ENCODE peak calls at places on chromosomes 12 and 14, in ten cellular contexts. X is transverse colon, A is tibial artery, B is right cardiac atrium, Y is cardiac muscle cell, E is uterus, Z is PC-9, O is tibial nerve, M is IMR-90, F is ovary. V is an unnamed sample.

GRCh38 chr14:51448831-51449665 is 202.7 kb upstream of the FRMD6 start:
- DNase-seq in M (peak), E (no peak), Z (no peak), X (no peak), B (peak), F (no peak), A (no peak), O (no peak), Y (peak), V (no peak)

GRCh38 chr12:27733052-27733656 is 22.5 kb downstream of the MRPS35 start:
- DNase-seq in X (peak), A (no peak), Y (peak), O (peak), E (no peak), Z (peak), M (peak), F (peak), B (no peak), V (no peak)

GRCh38 chr12:12327802-12328201 is 22.2 kb downstream of the MANSC1 start:
- DNase-seq in Y (peak), O (peak), A (no peak), E (no peak), X (no peak), Z (no peak), M (peak), B (no peak), F (no peak), V (no peak)

GRCh38 chr12:49365542-49365941 is 1.7 kb upstream of the SPATS2 start:
- DNase-seq in B (no peak), Y (peak), F (no peak), A (no peak), E (no peak), Z (no peak), M (peak), X (no peak), O (no peak), V (no peak)

GRCh38 chr12:62332598-62332997 is 72.4 kb downstream of the USP15 start:
- DNase-seq in O (no peak), E (no peak), F (no peak), Y (peak), X (no peak), A (no peak), M (peak), Z (no peak), B (no peak), V (no peak)

GRCh38 chr14:64671591-64671990 is 32.6 kb upstream of the PLEKHG3 start:
- DNase-seq in E (no peak), F (no peak), M (peak), A (no peak), Y (peak), Z (no peak), B (no peak), X (no peak), O (no peak), V (no peak)

GRCh38 chr14:23430733-23431105 is 4.7 kb downstream of the MYH7 start:
- DNase-seq in M (no peak), X (no peak), F (no peak), Y (peak), B (no peak), Z (no peak), O (no peak), A (no peak), E (no peak), V (no peak)

GRCh38 chr14:65827520-65827919 is 415.0 kb downstream of the FUT8 start:
- DNase-seq in O (no peak), Y (no peak), E (no peak), M (no peak), B (no peak), A (no peak), X (no peak), Z (no peak), F (no peak), V (no peak)

GRCh38 chr12:120836119-120836684 is 68.0 kb downstream of the SPPL3 start:
- DNase-seq in Y (no peak), E (no peak), F (no peak), M (no peak), Z (no peak), O (no peak), B (no peak), A (no peak), X (no peak), V (no peak)

GRCh38 chr12:17030338-17030737 is 424.4 kb upstream of the LMO3 start:
- DNase-seq in M (no peak), Y (no peak), F (no peak), B (no peak), A (no peak), E (no peak), X (no peak), O (no peak), Z (no peak), V (no peak)

GRCh38 chr12:67590122-67590795 is 58.3 kb upstream of the DYRK2 start:
- DNase-seq in M (no peak), F (no peak), B (no peak), E (no peak), Y (no peak), A (no peak), O (no peak), Z (no peak), X (no peak), V (no peak)

GRCh38 chr12:69437073-69437472 is 33.1 kb upstream of the FRS2 start:
- DNase-seq in O (no peak), M (no peak), E (no peak), Y (no peak), X (no peak), A (no peak), F (no peak), Z (no peak), B (no peak), V (no peak)

GRCh38 chr14:102162488-102162887 is 22.8 kb downstream of the WDR20 start:
- DNase-seq in M (no peak), B (no peak), O (no peak), X (no peak), Y (no peak), F (no peak), Z (no peak), A (no peak), E (no peak), V (no peak)

GRCh38 chr12:69523433-69524330 is 53.5 kb downstream of the FRS2 start:
- DNase-seq in B (no peak), Y (no peak), A (no peak), F (no peak), O (no peak), X (no peak), M (no peak), E (no peak), Z (no peak), V (no peak)

GRCh38 chr14:106790189-106791036 is 1264.0 kb downstream of the TMEM121 start:
- DNase-seq in A (no peak), Z (peak), B (peak), X (peak), E (no peak), F (peak), Y (no peak), M (no peak), O (peak), V (peak)

GRCh38 chr14:104192146-104192882 is 53.9 kb downstream of the KIF26A start:
- DNase-seq in Y (no peak), E (no peak), Z (no peak), A (no peak), M (no peak), X (no peak), B (no peak), F (no peak), O (no peak), V (peak)

GRCh38 chr14:105492051-105492965 is 1.3 kb downstream of the TEDC1 start:
- DNase-seq in M (no peak), E (peak), Y (no peak), Z (no peak), B (peak), F (no peak), X (no peak), A (peak), O (no peak), V (peak)

GRCh38 chr12:68306564-68306963 is 25.6 kb downstream of the MDM1 start:
- DNase-seq in O (no peak), A (no peak), Z (no peak), M (no peak), Y (no peak), X (no peak), E (no peak), B (no peak), F (no peak), V (no peak)

GRCh38 chr12:26124491-26125450 is at the start of gene BHLHE41:
- DNase-seq in B (peak), Z (peak), F (peak), O (peak), M (peak), X (peak), E (peak), Y (peak), A (peak), V (peak)

GRCh38 chr12:110733089-110733715 is 9.5 kb downstream of the PPP1CC start:
- DNase-seq in O (no peak), E (no peak), F (no peak), Y (peak), Z (no peak), B (no peak), X (no peak), M (peak), A (no peak), V (no peak)

GRCh38 chr14:55129086-55129427 is at the start of gene LGALS3:
- DNase-seq in A (peak), B (peak), E (peak), Y (peak), O (peak), Z (peak), M (peak), X (peak), F (peak), V (peak)

GRCh38 chr14:64733899-64734298 is 29.7 kb downstream of the PLEKHG3 start:
- DNase-seq in M (no peak), O (no peak), B (no peak), E (no peak), Z (no peak), F (no peak), Y (no peak), X (no peak), A (peak), V (no peak)

GRCh38 chr14:78764240-78764639 is 594.1 kb downstream of the NRXN3 start:
- DNase-seq in Y (peak), Z (no peak), X (no peak), B (no peak), M (peak), A (no peak), O (no peak), F (no peak), E (no peak), V (no peak)

GRCh38 chr12:67697443-67697842 is 48.9 kb downstream of the DYRK2 start:
- DNase-seq in O (no peak), Y (no peak), F (no peak), Z (no peak), E (no peak), M (no peak), X (no peak), B (no peak), A (no peak), V (no peak)

GRCh38 chr14:104186575-104186974 is 48.2 kb downstream of the KIF26A start:
- DNase-seq in A (no peak), O (no peak), B (no peak), Y (no peak), F (no peak), E (no peak), M (no peak), Z (no peak), X (no peak), V (no peak)

GRCh38 chr12:4584896-4585295 is 22.9 kb downstream of the DYRK4 start:
- DNase-seq in E (no peak), M (no peak), X (no peak), Y (no peak), A (no peak), Z (no peak), O (no peak), B (no peak), F (no peak), V (no peak)

GRCh38 chr12:78703820-78704525 is 160.6 kb upstream of the SYT1 start:
- DNase-seq in Z (no peak), Y (peak), A (no peak), F (no peak), B (no peak), M (peak), E (no peak), X (no peak), O (no peak), V (no peak)

DNA sequence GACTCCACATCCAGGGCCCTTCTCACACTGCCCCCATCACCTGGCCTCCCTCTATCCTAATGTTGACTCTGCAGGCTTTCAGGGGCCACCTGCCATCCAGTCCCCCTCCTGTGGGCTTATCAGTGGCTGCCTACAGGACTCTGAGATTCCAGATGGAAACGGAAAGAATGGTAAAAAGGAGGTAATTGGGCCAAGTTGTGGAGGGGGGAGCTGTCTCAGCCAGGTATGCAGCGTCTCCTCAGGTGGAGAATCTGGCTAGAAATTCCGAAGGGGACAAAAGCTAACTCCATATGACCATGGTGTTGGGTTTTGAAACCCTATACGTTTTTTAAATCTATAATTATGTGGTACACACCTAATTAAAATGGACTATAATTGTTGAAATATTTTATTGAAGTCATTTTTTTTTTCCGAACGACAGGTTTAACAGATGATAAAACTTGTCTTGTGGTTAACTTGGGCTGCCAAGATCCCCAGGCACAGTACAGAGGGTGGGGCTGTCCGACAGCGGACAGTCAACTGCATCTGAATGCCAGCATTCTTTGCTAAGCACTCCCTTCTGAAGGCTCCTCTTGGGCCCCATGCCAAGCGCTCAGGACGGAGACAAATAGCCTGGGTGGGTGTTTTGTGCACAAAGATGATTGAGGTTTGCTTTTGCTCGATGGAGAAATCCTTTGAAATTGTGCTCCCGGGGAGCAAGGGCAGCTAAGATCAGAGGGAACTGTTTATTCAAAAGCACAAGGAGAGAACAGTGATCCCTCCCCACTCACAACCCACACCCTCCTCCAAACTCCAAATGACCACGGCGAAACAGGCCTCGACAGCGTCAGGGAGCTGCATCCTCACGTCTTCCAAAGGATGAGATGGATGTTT is 365.6 kb downstream of the BCL11B start:
- DNase-seq in A (no peak), E (no peak), Y (peak), F (peak), Z (no peak), M (no peak), X (peak), B (peak), O (peak), V (no peak)
- H3K27ac ChIP-seq in A (no peak), E (no peak), Y (no peak), F (no peak), Z (no peak), M (no peak), X (no peak), B (no peak), O (no peak), V (no peak)

GRCh38 chr14:36579001-36579555 is 3.3 kb downstream of the NKX2-8 start:
- DNase-seq in B (no peak), Y (no peak), M (no peak), F (no peak), A (no peak), O (no peak), X (no peak), Z (no peak), E (no peak), V (no peak)
- H3K27ac ChIP-seq in B (no peak), Y (no peak), M (no peak), F (no peak), A (no peak), O (no peak), X (no peak), Z (no peak), E (no peak), V (no peak)

GRCh38 chr14:95467657-95468056 is 48.8 kb downstream of the SYNE3 start:
- DNase-seq in M (no peak), X (no peak), B (no peak), F (no peak), Z (no peak), Y (no peak), E (no peak), A (no peak), O (no peak), V (no peak)

GRCh38 chr14:95468416-95469133 is 47.9 kb downstream of the SYNE3 start:
- DNase-seq in Z (peak), A (no peak), E (no peak), F (no peak), Y (no peak), X (peak), O (no peak), M (no peak), B (no peak), V (no peak)

GRCh38 chr14:95467232-95467631 is 49.2 kb downstream of the SYNE3 start:
- DNase-seq in O (no peak), M (no peak), X (no peak), A (no peak), F (no peak), B (no peak), Z (no peak), E (no peak), Y (no peak), V (no peak)

GRCh38 chr14:95470942-95471499 is 45.4 kb downstream of the SYNE3 start:
- DNase-seq in A (no peak), Y (no peak), B (no peak), Z (no peak), E (no peak), X (no peak), M (no peak), O (no peak), F (no peak), V (no peak)

DNA sequence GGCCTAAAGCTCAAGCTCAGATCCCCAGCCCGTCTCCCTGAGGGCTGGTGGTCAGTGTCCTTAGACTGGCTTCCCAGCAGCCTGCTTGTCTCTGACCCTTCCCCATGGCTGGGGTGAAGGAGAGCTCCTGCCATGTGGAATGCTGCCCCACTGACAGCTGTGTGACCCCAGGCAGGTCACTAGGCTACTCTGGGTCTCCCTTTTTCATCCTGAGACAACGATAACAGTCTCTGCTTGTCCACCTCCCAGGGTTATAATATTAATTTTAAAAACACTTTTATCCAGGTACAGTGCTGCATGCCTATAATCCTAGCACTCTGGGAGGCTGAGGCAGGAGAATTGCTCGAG is 47.3 kb downstream of the SYNE3 start:
- DNase-seq in X (no peak), Z (no peak), M (no peak), B (no peak), Y (no peak), E (no peak), A (no peak), O (no peak), F (no peak), V (no peak)
- H3K27ac ChIP-seq in X (peak), Z (peak), M (no peak), B (no peak), Y (no peak), E (no peak), A (no peak), O (no peak), F (no peak), V (no peak)

GRCh38 chr12:125149160-125150108 is 84.2 kb downstream of the AACS start:
- DNase-seq in M (no peak), E (no peak), F (no peak), Z (no peak), A (no peak), B (no peak), Y (no peak), X (peak), O (no peak), V (no peak)
- H3K27ac ChIP-seq in M (no peak), E (no peak), F (no peak), Z (no peak), A (no peak), B (no peak), Y (no peak), X (no peak), O (no peak), V (no peak)

GRCh38 chr12:124440841-124441381 is 126.5 kb downstream of the NCOR2 start:
- DNase-seq in B (peak), M (no peak), Z (peak), A (no peak), Y (peak), F (no peak), X (no peak), E (no peak), O (no peak), V (peak)
- H3K27ac ChIP-seq in B (peak), M (peak), Z (peak), A (peak), Y (peak), F (no peak), X (peak), E (peak), O (peak), V (peak)